ENCODE peak calls at places on chromosomes 12 and 14, in five cellular contexts. N is GM12892, M is K562, L is H1, X is GM12878. C is an unnamed sample.

GRCh38 chr12:28114488-28114887 is 75.8 kb upstream of the CCDC91 start:
- DNase-seq in N (no peak), M (no peak), L (no peak), X (no peak), C (no peak)

GRCh38 chr12:132544173-132544468 is 54.2 kb downstream of the FBRSL1 start:
- DNase-seq in N (no peak), M (no peak), L (no peak), X (no peak), C (no peak)

GRCh38 chr12:47547077-47547476 is 158.8 kb downstream of the RPAP3 start:
- DNase-seq in N (no peak), M (peak; percentile 13), L (no peak), X (no peak), C (no peak)

GRCh38 chr12:69330475-69331473 is 17.4 kb upstream of the LYZ start:
- DNase-seq in N (peak; percentile 25), M (peak; percentile 42), L (peak; percentile 58), X (no peak), C (no peak)

GRCh38 chr14:64942531-64943111 is at the start of gene GPX2:
- DNase-seq in N (no peak), M (no peak), L (no peak), X (no peak), C (no peak)

GRCh38 chr12:116144384-116144783 is 133.1 kb downstream of the MED13L start:
- DNase-seq in N (no peak), M (no peak), L (no peak), X (no peak), C (no peak)

GRCh38 chr12:131473721-131474709 is 236.9 kb upstream of the SFSWAP start:
- DNase-seq in N (no peak), M (no peak), L (peak; percentile 57), X (no peak), C (no peak)

GRCh38 chr12:81167694-81168093 is 89.8 kb downstream of the ACSS3 start:
- DNase-seq in N (no peak), M (no peak), L (no peak), X (no peak), C (no peak)

GRCh38 chr12:16359512-16360491 is 12.4 kb downstream of the MGST1 start:
- DNase-seq in N (no peak), M (peak; percentile 31), L (peak; percentile 85), X (no peak), C (no peak)

GRCh38 chr14:95191445-95192199 is 34.3 kb upstream of the DICER1 start:
- DNase-seq in N (no peak), M (no peak), L (no peak), X (no peak), C (no peak)

GRCh38 chr12:55619352-55620138 is 17.1 kb upstream of the OR10P1 start:
- DNase-seq in N (peak; percentile 21), M (peak; percentile 72), L (peak; percentile 54), X (peak; percentile 74), C (peak; percentile 32)

GRCh38 chr14:30601579-30601916 is 20.6 kb upstream of the SCFD1 start:
- DNase-seq in N (no peak), M (no peak), L (no peak), X (no peak), C (no peak)

GRCh38 chr12:27555928-27556778 is 32.1 kb downstream of the PPFIBP1 start:
- DNase-seq in N (no peak), M (no peak), L (no peak), X (no peak), C (no peak)

GRCh38 chr12:86376052-86376451 is 119.9 kb upstream of the MGAT4C start:
- DNase-seq in N (no peak), M (no peak), L (no peak), X (no peak), C (no peak)

GRCh38 chr12:86379337-86379736 is 123.1 kb upstream of the MGAT4C start:
- DNase-seq in N (no peak), M (no peak), L (no peak), X (no peak), C (no peak)

GRCh38 chr12:86373813-86374212 is 117.6 kb upstream of the MGAT4C start:
- DNase-seq in N (no peak), M (no peak), L (no peak), X (no peak), C (no peak)
- TF ChIP-seq TAF1 in N (no peak), M (no peak), L (no peak), X (no peak), C (no peak)

GRCh38 chr14:29580763-29581162 is 346.9 kb downstream of the PRKD1 start:
- DNase-seq in N (no peak), M (no peak), L (no peak), X (no peak), C (no peak)
- TF ChIP-seq POLR2A in N (no peak), M (no peak), L (no peak), X (no peak), C (no peak)

GRCh38 chr12:128178551-128178950 is 88.4 kb upstream of the TMEM132C start:
- DNase-seq in N (no peak), M (no peak), L (no peak), X (no peak), C (no peak)

GRCh38 chr12:128180166-128180565 is 86.8 kb upstream of the TMEM132C start:
- DNase-seq in N (no peak), M (peak; percentile 11), L (no peak), X (no peak), C (no peak)

DNA sequence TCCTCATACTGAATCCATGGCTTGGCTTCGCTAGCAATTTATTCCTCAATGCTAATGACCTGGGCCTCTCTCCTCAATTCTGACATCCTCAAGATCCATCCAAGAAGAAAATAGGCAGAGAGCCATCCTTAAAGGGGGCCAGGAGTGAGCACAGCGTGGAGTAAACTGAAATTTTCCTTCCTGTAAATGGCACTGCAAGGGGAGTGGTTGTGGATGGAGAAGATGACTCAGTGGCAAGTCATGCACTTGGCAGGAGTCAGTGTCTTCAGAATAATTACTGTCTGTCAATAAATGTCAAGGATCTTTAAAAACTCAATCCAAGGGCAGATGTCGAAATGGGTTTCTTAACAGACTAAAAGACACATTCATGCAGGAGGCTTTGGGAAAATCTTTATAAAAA is 88.0 kb upstream of the TMEM132C start:
- DNase-seq in N (no peak), M (no peak), L (no peak), X (no peak), C (no peak)
- TF ChIP-seq TAF1 in N (no peak), M (no peak), L (no peak), X (no peak), C (no peak)

DNA sequence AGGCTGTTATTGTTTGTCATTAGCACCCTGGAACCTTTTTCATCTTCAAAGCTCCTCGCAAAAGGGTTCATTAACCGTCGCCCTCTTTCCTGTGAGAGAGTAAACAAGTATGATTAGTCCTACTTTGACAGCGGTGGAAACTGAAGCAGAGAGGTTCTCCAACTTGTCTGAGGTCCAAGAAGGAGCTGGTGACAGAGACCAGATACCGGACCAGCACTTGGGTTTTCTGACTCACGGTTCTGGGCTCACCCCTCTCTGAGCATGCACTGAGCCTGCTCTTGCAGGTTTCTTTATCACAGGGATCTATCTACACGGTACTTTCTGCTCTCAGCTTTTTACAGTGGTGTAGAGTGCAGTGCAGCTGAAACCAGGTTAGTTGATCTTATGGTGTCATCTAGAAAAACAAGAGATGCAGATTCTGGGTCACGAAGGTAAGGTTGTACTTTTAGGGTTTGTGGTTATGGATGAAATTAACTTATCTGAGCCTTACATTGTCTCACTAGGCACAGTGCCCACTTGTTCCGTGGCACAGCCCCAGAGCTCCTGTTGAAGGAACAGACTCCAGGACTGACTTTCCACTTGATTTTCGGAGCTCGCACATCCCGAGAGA is 62.1 kb downstream of the PPP2R5C start:
- DNase-seq in N (no peak), M (no peak), L (no peak), X (peak; percentile 68), C (no peak)
- TF ChIP-seq POLR2A in N (peak; percentile 46), M (no peak), L (no peak), X (no peak), C (peak; percentile 69)

DNA sequence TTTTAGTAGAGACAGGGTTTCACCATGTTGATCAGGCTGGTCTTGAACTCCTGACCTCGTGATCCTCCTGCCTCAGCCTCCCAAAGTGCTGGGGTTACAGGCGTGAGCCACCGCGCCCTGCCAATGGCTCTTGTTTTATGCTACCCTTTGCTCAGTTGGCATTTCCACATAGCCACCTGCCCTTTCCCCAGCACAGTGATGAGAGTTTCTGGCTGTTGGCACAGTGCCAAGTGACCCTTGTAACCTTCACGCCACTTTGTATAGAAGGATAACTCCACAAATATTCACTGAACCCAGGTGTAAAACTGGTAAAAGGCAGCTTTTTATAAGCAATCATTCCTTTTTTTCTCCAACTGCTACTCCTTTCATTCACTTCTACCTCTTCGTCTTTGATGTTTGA is 18.5 kb upstream of the CCDC175 start:
- DNase-seq in N (no peak), M (no peak), L (no peak), X (no peak), C (no peak)
- TF ChIP-seq TAF1 in N (no peak), M (no peak), L (no peak), X (no peak), C (no peak)

GRCh38 chr12:119883234-119883633 is 6.1 kb upstream of the CIT start:
- DNase-seq in N (no peak), M (no peak), L (no peak), X (no peak), C (no peak)
- TF ChIP-seq POLR2A in N (no peak), M (no peak), L (no peak), X (no peak), C (no peak)

GRCh38 chr12:3117144-3117581 is 40.0 kb downstream of the TSPAN9 start:
- DNase-seq in N (no peak), M (no peak), L (no peak), X (no peak), C (no peak)
- TF ChIP-seq TAF1 in N (no peak), M (no peak), L (no peak), X (no peak), C (no peak)

GRCh38 chr12:110615171-110615570 is 1.2 kb downstream of the TCTN1 start:
- DNase-seq in N (no peak), M (no peak), L (no peak), X (no peak), C (no peak)

GRCh38 chr12:110616471-110617115 is 2.7 kb downstream of the TCTN1 start:
- DNase-seq in N (no peak), M (no peak), L (no peak), X (no peak), C (no peak)

GRCh38 chr12:110619534-110619953 is 5.6 kb downstream of the TCTN1 start:
- DNase-seq in N (no peak), M (no peak), L (no peak), X (peak; percentile 80), C (no peak)

GRCh38 chr12:110613771-110614684 is at the start of gene TCTN1:
- DNase-seq in N (peak; percentile 97), M (peak; percentile 96), L (peak; percentile 97), X (peak; percentile 70), C (peak; percentile 89)
- TF ChIP-seq POLR2A in N (peak; percentile 86), M (peak; percentile 83), L (no peak), X (peak; percentile 95), C (peak; percentile 80)

GRCh38 chr12:57429473-57430116 is 1.2 kb downstream of the R3HDM2 start:
- DNase-seq in N (no peak), M (no peak), L (no peak), X (no peak), C (no peak)
- TF ChIP-seq TAF1 in N (no peak), M (no peak), L (no peak), X (no peak), C (no peak)